ENCODE peak calls at places on chromosome 4, in five cellular contexts. E is SK-N-SH, B is IMR-90, Z is GM12878, P is K562. C is an unnamed sample.

GRCh38 chr4:53490965-53491622 is 100.2 kb downstream of the LNX1 start:
- DNase-seq in B (peak; percentile 93), Z (no peak), E (peak; percentile 50), P (peak; percentile 42), C (peak; percentile 69)

GRCh38 chr4:75834095-75834771 is 68.0 kb downstream of the PPEF2 start:
- DNase-seq in Z (no peak), P (no peak), E (no peak), B (no peak), C (no peak)

GRCh38 chr4:38531126-38531737 is 132.8 kb upstream of the KLF3 start:
- DNase-seq in E (peak; percentile 7), B (peak; percentile 3), Z (no peak), P (no peak), C (no peak)

GRCh38 chr4:187602339-187603092 is 393.1 kb upstream of the ZFP42 start:
- DNase-seq in E (no peak), B (peak; percentile 43), Z (no peak), P (no peak), C (no peak)

GRCh38 chr4:128311659-128312392 is 24.2 kb upstream of the PGRMC2 start:
- DNase-seq in B (no peak), P (no peak), E (no peak), Z (no peak), C (no peak)

GRCh38 chr4:25875281-25875745 is 12.5 kb upstream of the SEL1L3 start:
- DNase-seq in Z (peak; percentile 59), P (no peak), B (no peak), E (no peak), C (no peak)

GRCh38 chr4:20916106-20916505 is 215.8 kb downstream of the PACRGL start:
- DNase-seq in E (no peak), Z (no peak), P (no peak), B (no peak), C (no peak)

GRCh38 chr4:55172694-55173287 is 47.4 kb upstream of the KDR start:
- DNase-seq in B (no peak), E (no peak), Z (no peak), P (no peak), C (no peak)

GRCh38 chr4:126890994-126891393 is 741.8 kb upstream of the INTU start:
- DNase-seq in P (no peak), Z (no peak), E (no peak), B (peak; percentile 79), C (no peak)

GRCh38 chr4:48467891-48468290 is 15.3 kb upstream of the SLC10A4 start:
- DNase-seq in Z (no peak), P (no peak), B (no peak), E (no peak), C (no peak)

GRCh38 chr4:52585379-52585778 is 73.7 kb downstream of the USP46 start:
- DNase-seq in E (no peak), P (no peak), B (no peak), Z (no peak), C (no peak)

GRCh38 chr4:38390962-38391361 is 273.0 kb upstream of the KLF3 start:
- DNase-seq in Z (no peak), B (no peak), P (no peak), E (no peak), C (no peak)

GRCh38 chr4:118682928-118683327 is 2.3 kb upstream of the METTL14 start:
- DNase-seq in Z (no peak), E (peak; percentile 49), B (peak; percentile 41), P (peak; percentile 43), C (peak; percentile 25)

GRCh38 chr4:7852568-7853185 is 87.0 kb downstream of the AFAP1 start:
- DNase-seq in Z (no peak), E (no peak), P (no peak), B (no peak), C (no peak)

GRCh38 chr4:158722917-158723793 is at the start of gene PPID:
- DNase-seq in E (peak; percentile 88), B (peak; percentile 70), P (peak; percentile 87), Z (peak; percentile 49), C (peak; percentile 67)

GRCh38 chr4:13888112-13888511 is 260.6 kb upstream of the BOD1L1 start:
- DNase-seq in Z (no peak), P (no peak), E (no peak), B (peak; percentile 93), C (peak; percentile 62)

GRCh38 chr4:101981756-101982155 is 191.2 kb downstream of the BANK1 start:
- DNase-seq in P (no peak), B (no peak), E (no peak), Z (no peak), C (no peak)

GRCh38 chr4:38413524-38414341 is 250.3 kb upstream of the KLF3 start:
- DNase-seq in E (no peak), Z (no peak), P (no peak), B (no peak), C (no peak)

GRCh38 chr4:183747931-183748664 is 89.0 kb downstream of the TRAPPC11 start:
- DNase-seq in B (peak; percentile 8), E (peak; percentile 48), Z (no peak), P (no peak), C (no peak)

GRCh38 chr4:125314676-125315570 is at the start of gene FAT4:
- DNase-seq in B (peak; percentile 97), P (peak; percentile 14), Z (no peak), E (peak; percentile 89), C (peak; percentile 67)

GRCh38 chr4:44738615-44739014 is 12.3 kb upstream of the GNPDA2 start:
- DNase-seq in Z (no peak), E (no peak), P (no peak), B (no peak), C (peak; percentile 4)
- TF ChIP-seq RCOR1 in Z (no peak), E (no peak), P (no peak), B (no peak), C (no peak)

GRCh38 chr4:123092603-123093002 is 170.2 kb upstream of the NUDT6 start:
- DNase-seq in B (no peak), E (no peak), Z (no peak), P (no peak), C (no peak)

GRCh38 chr4:123090886-123091285 is 168.5 kb upstream of the NUDT6 start:
- DNase-seq in Z (no peak), E (no peak), B (no peak), P (no peak), C (no peak)

GRCh38 chr4:123093247-123093646 is 170.8 kb upstream of the NUDT6 start:
- DNase-seq in P (no peak), E (no peak), B (no peak), Z (no peak), C (peak; percentile 3)

GRCh38 chr4:123096038-123096437 is 173.6 kb upstream of the NUDT6 start:
- DNase-seq in P (peak; percentile 26), E (no peak), B (no peak), Z (no peak), C (peak; percentile 48)
- TF ChIP-seq USF2 in P (no peak), E (no peak), B (no peak), Z (no peak), C (no peak)

GRCh38 chr4:122583906-122584305 is 37.0 kb downstream of the IL21 start:
- DNase-seq in B (peak; percentile 21), P (no peak), E (no peak), Z (no peak), C (no peak)
- H3K4me3 ChIP-seq in B (no peak overlapping the region), P (no peak overlapping the region), E (no peak overlapping the region), Z (no peak overlapping the region), C (no peak overlapping the region)

GRCh38 chr4:62394751-62395150 is 1194.6 kb downstream of the ADGRL3 start:
- DNase-seq in Z (no peak), P (no peak), E (no peak), B (no peak), C (no peak)
- TF ChIP-seq RCOR1 in Z (no peak), P (no peak), E (no peak), B (no peak), C (no peak)

GRCh38 chr4:3766207-3766790 is at the start of gene ADRA2C:
- DNase-seq in B (no peak), Z (no peak), E (peak; percentile 87), P (peak; percentile 74), C (peak; percentile 33)

GRCh38 chr4:3766791-3767561 is 791 bp downstream of the ADRA2C start:
- DNase-seq in E (peak; percentile 75), B (no peak), Z (no peak), P (no peak), C (no peak)

GRCh38 chr4:3762753-3763511 is 3.3 kb upstream of the ADRA2C start:
- DNase-seq in E (no peak), P (no peak), B (no peak), Z (no peak), C (no peak)

GRCh38 chr4:3767569-3768288 is 1.5 kb downstream of the ADRA2C start:
- DNase-seq in Z (no peak), B (no peak), P (no peak), E (peak; percentile 72), C (no peak)

DNA sequence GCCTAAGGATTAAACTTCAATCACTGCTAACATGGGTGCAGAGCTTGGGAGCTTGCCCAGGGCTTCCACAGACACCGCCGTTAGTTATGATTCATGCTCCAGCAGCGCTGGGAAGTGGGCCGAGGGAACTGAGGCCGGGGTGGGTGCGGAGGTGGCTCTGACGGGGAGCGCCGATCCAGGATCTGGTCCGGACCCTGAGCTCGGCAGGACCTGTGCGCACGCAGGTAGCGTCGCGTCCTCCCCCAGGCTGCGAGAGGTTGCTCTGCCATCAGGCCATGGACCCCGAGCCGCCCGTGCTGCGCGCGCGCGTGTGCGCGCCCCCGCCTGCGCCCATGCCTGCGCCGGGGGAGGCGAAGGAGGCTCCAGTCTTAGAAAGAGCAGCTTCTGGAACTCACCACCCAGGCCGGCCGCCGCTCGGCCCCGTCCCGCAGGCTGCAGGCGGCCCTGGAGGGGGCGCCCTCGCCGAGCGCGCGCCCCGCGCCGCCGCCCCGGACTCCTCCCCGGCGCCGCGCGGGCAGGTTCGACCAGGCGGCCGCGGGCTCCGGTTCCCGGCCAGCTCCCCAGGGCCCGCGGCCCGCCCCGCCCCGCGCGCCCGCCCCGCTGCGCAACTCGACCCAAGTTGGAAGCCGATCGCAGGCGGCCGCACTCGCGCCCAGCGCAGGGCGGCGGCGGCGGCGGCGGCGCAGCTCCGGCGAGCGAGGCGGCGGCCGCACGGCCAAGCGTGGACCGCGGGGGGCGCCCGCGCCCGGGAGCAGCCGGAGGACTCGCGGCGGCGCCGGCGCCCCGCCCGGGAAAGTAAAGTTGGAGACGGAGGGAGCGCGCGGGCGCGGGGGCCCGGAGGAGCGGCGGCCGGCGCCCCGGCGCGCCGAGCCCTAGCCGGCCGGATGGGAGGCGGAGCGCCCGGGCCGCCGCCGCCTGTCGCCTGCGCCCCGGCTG is 646 bp upstream of the ADRA2C start:
- DNase-seq in E (peak; percentile 91), P (peak; percentile 86), Z (no peak), B (peak; percentile 42), C (peak; percentile 42)
- TF ChIP-seq USF2 in E (no peak), P (no peak), Z (no peak), B (no peak), C (no peak)